ENCODE peak calls at places on chromosome 1, in nine cellular contexts. F is PC-9, O is SK-N-SH, L is ascending aorta, S is thyroid gland, M is suprapubic skin, T is thoracic aorta, J is right cardiac atrium, C is left ventricle myocardium inferior. G is an unnamed sample.

GRCh38 chr1:110003747-110004428 is 19.3 kb downstream of the AHCYL1 start:
- DNase-seq in F (peak; percentile 82), M (peak; percentile 84), S (peak; percentile 81), C (peak; percentile 51), J (peak; percentile 72), O (no peak), T (peak; percentile 60), L (peak; percentile 61), G (peak; percentile 81)

GRCh38 chr1:180617769-180618168 is 14.1 kb upstream of the XPR1 start:
- DNase-seq in S (no peak), F (no peak), L (no peak), O (no peak), C (no peak), M (no peak), T (no peak), J (no peak), G (no peak)

GRCh38 chr1:204127597-204128242 is 24.1 kb downstream of the ETNK2 start:
- DNase-seq in O (peak; percentile 88), C (peak; percentile 42), S (peak; percentile 74), F (peak; percentile 76), T (no peak), J (peak; percentile 80), L (no peak), M (peak; percentile 85), G (peak; percentile 64)

GRCh38 chr1:43434256-43434655 is 19.5 kb downstream of the HYI start:
- DNase-seq in F (no peak), J (no peak), S (no peak), T (no peak), O (no peak), M (peak; percentile 30), L (no peak), C (no peak), G (no peak)

GRCh38 chr1:168468042-168468809 is 75.6 kb downstream of the XCL2 start:
- DNase-seq in M (no peak), F (no peak), O (no peak), J (no peak), L (no peak), S (no peak), C (no peak), T (no peak), G (no peak)

GRCh38 chr1:80445021-80445420 is 1355.7 kb upstream of the ADGRL2 start:
- DNase-seq in M (no peak), S (no peak), J (no peak), L (no peak), C (no peak), O (no peak), T (no peak), F (no peak), G (no peak)

GRCh38 chr1:13948851-13949490 is 249.0 kb downstream of the PRDM2 start:
- DNase-seq in L (no peak), M (peak; percentile 85), S (peak; percentile 5), O (no peak), T (no peak), C (peak; percentile 42), F (no peak), J (peak; percentile 88), G (peak; percentile 62)

GRCh38 chr1:63261736-63262142 is 60.6 kb upstream of the FOXD3 start:
- DNase-seq in J (no peak), T (no peak), S (no peak), C (no peak), O (no peak), M (no peak), L (no peak), F (no peak), G (peak; percentile 56)

GRCh38 chr1:53949023-53949611 is 3.0 kb downstream of the LRRC42 start:
- DNase-seq in M (no peak), T (no peak), J (no peak), O (peak; percentile 57), F (peak; percentile 22), S (peak; percentile 33), L (no peak), C (no peak), G (no peak)

GRCh38 chr1:39105841-39106765 is 80.0 kb downstream of the NDUFS5 start:
- DNase-seq in L (no peak), T (no peak), O (peak; percentile 54), F (no peak), M (peak; percentile 71), J (peak; percentile 80), C (peak; percentile 48), S (peak; percentile 74), G (no peak)

GRCh38 chr1:208223136-208223535 is 21.0 kb downstream of the PLXNA2 start:
- DNase-seq in C (no peak), T (no peak), S (no peak), F (no peak), M (no peak), L (no peak), O (no peak), J (no peak), G (no peak)

GRCh38 chr1:64033667-64034215 is 169.7 kb upstream of the UBE2U start:
- DNase-seq in L (no peak), C (peak; percentile 20), J (peak; percentile 75), T (peak; percentile 36), M (no peak), O (no peak), S (no peak), F (no peak), G (no peak)

GRCh38 chr1:172838681-172839313 is 179.9 kb downstream of the FASLG start:
- DNase-seq in F (no peak), L (no peak), C (no peak), S (no peak), M (no peak), O (no peak), T (no peak), J (no peak), G (no peak)

GRCh38 chr1:218676991-218677390 is 331.9 kb downstream of the TGFB2 start:
- DNase-seq in S (no peak), F (no peak), T (no peak), O (no peak), M (no peak), L (no peak), C (no peak), J (no peak), G (no peak)

GRCh38 chr1:18751425-18751824 is 108.0 kb downstream of the TAS1R2 start:
- DNase-seq in S (no peak), J (no peak), O (no peak), F (no peak), L (no peak), T (no peak), M (no peak), C (no peak), G (no peak)

GRCh38 chr1:71193153-71193552 is 112.3 kb upstream of the ZRANB2 start:
- DNase-seq in C (no peak), L (no peak), F (no peak), S (no peak), T (no peak), O (no peak), J (peak; percentile 72), M (no peak), G (no peak)

DNA sequence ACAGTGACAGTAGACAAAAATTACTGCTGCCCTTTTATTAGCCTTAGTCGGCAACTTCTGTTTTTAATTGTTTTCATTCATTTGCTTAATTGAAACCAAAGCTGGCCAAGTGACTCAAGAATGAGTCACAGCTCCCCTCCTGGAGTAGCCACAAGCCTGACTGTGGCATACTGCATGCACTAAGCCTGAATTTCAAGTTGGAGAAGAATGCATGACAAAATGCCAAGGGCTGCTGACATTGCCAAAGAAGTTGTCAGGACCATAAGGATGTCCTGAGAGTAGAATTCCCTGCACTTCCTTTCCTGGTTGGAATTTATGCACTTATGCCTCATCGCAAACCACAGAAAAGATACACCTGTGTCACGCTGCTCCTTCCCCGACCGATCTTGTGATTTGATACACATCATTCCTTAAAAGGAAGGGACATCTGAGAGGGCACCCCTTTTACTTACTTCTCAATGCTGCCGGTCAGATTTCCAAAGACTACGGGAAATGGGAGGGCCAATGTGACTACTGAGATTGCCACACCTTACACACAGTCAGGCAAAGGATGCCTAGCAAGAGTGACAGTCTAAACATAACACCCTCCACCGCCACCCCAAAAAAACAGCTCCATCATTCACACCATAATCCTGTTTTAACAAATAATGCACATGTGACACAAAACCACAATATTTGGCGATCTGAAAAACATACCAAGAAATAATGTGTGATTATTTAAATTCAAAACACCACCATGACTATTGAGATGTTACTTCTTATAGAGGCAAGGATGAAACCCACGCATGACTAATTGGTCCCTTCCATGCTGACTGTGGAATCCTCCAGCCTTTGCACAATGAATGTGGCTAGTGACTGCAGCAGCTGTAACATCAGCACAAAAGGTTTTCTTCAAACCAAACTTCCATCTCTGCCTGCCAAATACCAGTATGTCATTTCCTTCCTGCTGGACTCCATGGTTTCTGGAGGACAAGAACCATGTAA is 28.2 kb downstream of the VAV3 start:
- DNase-seq in C (no peak), M (peak; percentile 76), S (peak; percentile 75), O (no peak), T (no peak), J (peak; percentile 56), L (no peak), F (peak; percentile 83), G (peak; percentile 4)
- H3K27ac ChIP-seq in C (peak overlapping the region; percentile 73), M (peak overlapping the region; percentile 23), S (no peak overlapping the region), O (no peak overlapping the region), T (no peak overlapping the region), J (peak overlapping the region; percentile 87), L (no peak overlapping the region), F (peak overlapping the region; percentile 76), G (peak overlapping the region; percentile 35)

GRCh38 chr1:232594018-232594502 is 35.9 kb downstream of the SIPA1L2 start:
- DNase-seq in M (no peak), S (no peak), J (no peak), F (no peak), C (no peak), O (no peak), L (no peak), T (no peak), G (no peak)
- H3K4me1 ChIP-seq in M (peaks cover 18% of the 10 kb centered on the region), S (peaks cover 23% of the 10 kb centered on the region), J (peaks cover 28% of the 10 kb centered on the region), F (peaks cover 3% of the 10 kb centered on the region), C (peaks cover 96% of the 10 kb centered on the region), O (peaks cover 21% of the 10 kb centered on the region), L (no peaks in the 10 kb centered on the region), T (no peaks in the 10 kb centered on the region), G (peaks cover 7% of the 10 kb centered on the region)

GRCh38 chr1:178093958-178094751 is at the start of gene RASAL2:
- DNase-seq in F (peak; percentile 77), L (peak; percentile 9), J (peak; percentile 89), T (peak; percentile 3), S (peak; percentile 69), C (peak; percentile 73), M (peak; percentile 81), O (peak; percentile 93), G (peak; percentile 43)
- H3K27ac ChIP-seq in F (peak within 1 kb of the TSS; percentile 76), L (peak within 1 kb of the TSS; percentile 86), J (peak within 1 kb of the TSS; percentile 97), T (peak within 1 kb of the TSS; percentile 85), S (peak within 1 kb of the TSS; percentile 94), C (peak within 1 kb of the TSS; percentile 97), M (peak within 1 kb of the TSS; percentile 91), O (peak within 1 kb of the TSS; percentile 92), G (peak within 1 kb of the TSS; percentile 85)

DNA sequence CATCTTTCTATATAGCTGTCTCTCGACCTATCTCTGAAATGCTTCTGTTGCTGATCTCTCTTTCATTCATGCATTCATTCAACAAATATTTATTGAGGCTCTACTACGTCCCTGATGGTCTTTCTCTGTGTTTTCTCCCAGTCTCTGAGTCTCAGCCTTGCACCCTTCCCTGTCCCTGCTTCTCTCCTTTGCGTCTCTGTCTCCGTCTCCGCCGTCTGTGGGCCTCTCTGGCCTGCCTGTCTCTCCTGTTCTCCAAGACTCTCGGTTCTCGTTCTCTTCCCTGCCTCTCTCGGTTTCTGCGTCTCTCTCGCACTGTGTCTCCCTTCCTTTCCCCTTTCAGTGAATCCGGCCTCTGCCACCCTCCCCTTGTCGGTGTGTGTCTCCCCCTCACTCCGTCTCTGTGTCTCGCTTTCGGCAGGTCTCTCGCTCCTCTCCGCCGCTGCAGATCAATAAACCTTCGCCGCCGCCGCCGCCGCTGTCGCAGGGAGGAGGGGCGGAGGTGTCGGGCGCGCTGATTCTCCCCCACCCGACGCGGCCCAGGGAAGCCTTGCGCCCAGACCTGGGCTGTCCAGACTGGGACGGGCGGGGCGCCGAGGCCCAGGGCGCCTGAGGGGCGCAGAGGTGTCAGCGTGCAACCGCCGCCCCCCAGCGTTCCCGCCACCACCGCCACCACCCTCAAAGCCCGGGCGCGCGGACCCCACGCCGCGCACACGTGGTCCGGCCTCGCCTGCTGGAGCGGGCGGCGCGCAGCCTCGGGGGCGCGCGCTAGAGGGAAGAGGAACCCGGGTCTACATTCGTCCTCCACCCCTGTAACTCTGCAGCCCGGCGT is 3.0 kb downstream of the EFNA3 start:
- DNase-seq in J (peak; percentile 54), T (no peak), L (no peak), F (no peak), C (no peak), S (no peak), M (no peak), O (no peak), G (no peak)
- H3K4me1 ChIP-seq in J (peaks cover 3% of the 10 kb centered on the region), T (peaks cover 32% of the 10 kb centered on the region), L (peaks cover 36% of the 10 kb centered on the region), F (peaks cover 69% of the 10 kb centered on the region), C (peaks cover 80% of the 10 kb centered on the region), S (peaks cover 50% of the 10 kb centered on the region), M (peaks cover 94% of the 10 kb centered on the region), O (peaks cover 36% of the 10 kb centered on the region), G (peaks cover 46% of the 10 kb centered on the region)